ENCODE peak calls at places on chromosomes 5 and 9, in six cellular contexts. One of them, this sample, is unnamed.

GRCh38 chr9:124041817-124042116 is 30.2 kb downstream of the LHX2 start:
- DNase-seq in A549: no peak
- DNase-seq in SK-N-SH: peak
- DNase-seq in HCT116: no peak
- DNase-seq in Panc1: no peak
- DNase-seq in HepG2: no peak
- DNase-seq in this sample: no peak

GRCh38 chr5:140083650-140084049 is 30.3 kb upstream of the PURA start:
- DNase-seq in SK-N-SH: no peak
- DNase-seq in Panc1: no peak
- DNase-seq in HepG2: no peak
- DNase-seq in A549: no peak
- DNase-seq in HCT116: no peak
- DNase-seq in this sample: no peak

GRCh38 chr5:178940569-178941360 is at the start of gene ZNF454:
- DNase-seq in Panc1: no peak
- DNase-seq in A549: no peak
- DNase-seq in HepG2: no peak
- DNase-seq in SK-N-SH: peak
- DNase-seq in HCT116: no peak
- DNase-seq in this sample: no peak

GRCh38 chr5:69029292-69029691 is 64.5 kb upstream of the SLC30A5 start:
- DNase-seq in HCT116: no peak
- DNase-seq in HepG2: no peak
- DNase-seq in A549: no peak
- DNase-seq in SK-N-SH: no peak
- DNase-seq in Panc1: no peak
- DNase-seq in this sample: no peak

GRCh38 chr5:68088302-68088701 is 127.3 kb upstream of the PIK3R1 start:
- DNase-seq in HCT116: no peak
- DNase-seq in A549: no peak
- DNase-seq in HepG2: no peak
- DNase-seq in SK-N-SH: no peak
- DNase-seq in Panc1: no peak
- DNase-seq in this sample: no peak

GRCh38 chr9:12812710-12813109 is 37.9 kb downstream of the LURAP1L start:
- DNase-seq in HCT116: no peak
- DNase-seq in HepG2: no peak
- DNase-seq in SK-N-SH: no peak
- DNase-seq in Panc1: no peak
- DNase-seq in A549: no peak
- DNase-seq in this sample: no peak

GRCh38 chr5:39570418-39571027 is 145.7 kb upstream of the DAB2 start:
- DNase-seq in HepG2: peak
- DNase-seq in Panc1: peak
- DNase-seq in SK-N-SH: peak
- DNase-seq in A549: peak
- DNase-seq in HCT116: peak
- DNase-seq in this sample: no peak

GRCh38 chr9:70962761-70963445 is 158.5 kb downstream of the TRPM3 start:
- DNase-seq in HepG2: no peak
- DNase-seq in Panc1: no peak
- DNase-seq in A549: no peak
- DNase-seq in HCT116: no peak
- DNase-seq in SK-N-SH: no peak
- DNase-seq in this sample: no peak

GRCh38 chr5:122605236-122605635 is 169.6 kb upstream of the SNX2 start:
- DNase-seq in Panc1: no peak
- DNase-seq in A549: no peak
- DNase-seq in HepG2: no peak
- DNase-seq in HCT116: no peak
- DNase-seq in SK-N-SH: no peak
- DNase-seq in this sample: no peak

GRCh38 chr5:82244151-82244550 is 34.0 kb downstream of the RPS23 start:
- DNase-seq in Panc1: no peak
- DNase-seq in HepG2: no peak
- DNase-seq in HCT116: no peak
- DNase-seq in A549: no peak
- DNase-seq in SK-N-SH: no peak
- DNase-seq in this sample: no peak

GRCh38 chr5:320524-321232 is 836 bp upstream of the AHRR start:
- DNase-seq in A549: no peak
- DNase-seq in HCT116: no peak
- DNase-seq in Panc1: no peak
- DNase-seq in SK-N-SH: peak
- DNase-seq in HepG2: no peak
- DNase-seq in this sample: no peak

GRCh38 chr9:135037521-135038250 is 49.8 kb upstream of the OLFM1 start:
- DNase-seq in HCT116: no peak
- DNase-seq in HepG2: no peak
- DNase-seq in Panc1: no peak
- DNase-seq in A549: no peak
- DNase-seq in SK-N-SH: no peak
- DNase-seq in this sample: no peak

GRCh38 chr5:147688965-147689364 is 93.6 kb downstream of the JAKMIP2 start:
- DNase-seq in Panc1: no peak
- DNase-seq in HCT116: no peak
- DNase-seq in A549: no peak
- DNase-seq in HepG2: no peak
- DNase-seq in SK-N-SH: no peak
- DNase-seq in this sample: no peak

GRCh38 chr5:55187370-55187769 is 14.4 kb upstream of the CDC20B start:
- DNase-seq in HCT116: peak
- DNase-seq in HepG2: no peak
- DNase-seq in A549: peak
- DNase-seq in Panc1: no peak
- DNase-seq in SK-N-SH: no peak
- DNase-seq in this sample: no peak

GRCh38 chr9:2570615-2571479 is 50.7 kb upstream of the VLDLR start:
- DNase-seq in HepG2: peak
- DNase-seq in SK-N-SH: peak
- DNase-seq in HCT116: peak
- DNase-seq in Panc1: no peak
- DNase-seq in A549: peak
- DNase-seq in this sample: peak

GRCh38 chr9:37914154-37914551 is 10.2 kb upstream of the SLC25A51 start:
- DNase-seq in SK-N-SH: no peak
- DNase-seq in Panc1: no peak
- DNase-seq in HepG2: no peak
- DNase-seq in HCT116: no peak
- DNase-seq in A549: no peak
- DNase-seq in this sample: no peak

GRCh38 chr9:125906893-125907292 is 159.7 kb downstream of the PBX3 start:
- DNase-seq in SK-N-SH: no peak
- DNase-seq in Panc1: no peak
- DNase-seq in A549: no peak
- DNase-seq in HepG2: no peak
- DNase-seq in HCT116: no peak
- DNase-seq in this sample: no peak

GRCh38 chr5:16978296-16978695 is 42.2 kb upstream of the MYO10 start:
- DNase-seq in HCT116: no peak
- DNase-seq in HepG2: no peak
- DNase-seq in SK-N-SH: no peak
- DNase-seq in A549: no peak
- DNase-seq in Panc1: no peak
- DNase-seq in this sample: no peak

GRCh38 chr5:170557314-170557713 is 53.5 kb downstream of the KCNIP1 start:
- DNase-seq in SK-N-SH: no peak
- DNase-seq in A549: no peak
- DNase-seq in HCT116: no peak
- DNase-seq in HepG2: no peak
- DNase-seq in Panc1: no peak
- DNase-seq in this sample: no peak

GRCh38 chr5:91018712-91019371 is 364.3 kb downstream of the ARRDC3 start:
- DNase-seq in SK-N-SH: no peak
- DNase-seq in A549: no peak
- DNase-seq in Panc1: no peak
- DNase-seq in HCT116: no peak
- DNase-seq in HepG2: no peak
- DNase-seq in this sample: no peak

GRCh38 chr9:97487107-97487506 is 14.4 kb upstream of the TMOD1 start:
- DNase-seq in HCT116: no peak
- DNase-seq in A549: peak
- DNase-seq in HepG2: peak
- DNase-seq in SK-N-SH: no peak
- DNase-seq in Panc1: no peak
- DNase-seq in this sample: no peak

GRCh38 chr5:126995689-126996088 is 34.7 kb downstream of the MARCHF3 start:
- DNase-seq in Panc1: no peak
- DNase-seq in SK-N-SH: no peak
- DNase-seq in A549: no peak
- DNase-seq in HepG2: no peak
- DNase-seq in HCT116: no peak
- DNase-seq in this sample: no peak

GRCh38 chr5:126995039-126995438 is 35.3 kb downstream of the MARCHF3 start:
- DNase-seq in SK-N-SH: no peak
- DNase-seq in A549: no peak
- DNase-seq in HepG2: no peak
- DNase-seq in HCT116: no peak
- DNase-seq in Panc1: no peak
- DNase-seq in this sample: no peak

GRCh38 chr5:126998895-126999570 is 31.3 kb downstream of the MARCHF3 start:
- DNase-seq in SK-N-SH: no peak
- DNase-seq in HCT116: no peak
- DNase-seq in Panc1: no peak
- DNase-seq in A549: no peak
- DNase-seq in HepG2: no peak
- DNase-seq in this sample: no peak

GRCh38 chr5:127001621-127002296 is 28.6 kb downstream of the MARCHF3 start:
- DNase-seq in HCT116: no peak
- DNase-seq in Panc1: no peak
- DNase-seq in HepG2: no peak
- DNase-seq in A549: peak
- DNase-seq in SK-N-SH: no peak
- DNase-seq in this sample: no peak

GRCh38 chr5:126998201-126998631 is 32.1 kb downstream of the MARCHF3 start:
- DNase-seq in A549: no peak
- DNase-seq in Panc1: no peak
- DNase-seq in HCT116: no peak
- DNase-seq in SK-N-SH: no peak
- DNase-seq in HepG2: no peak
- DNase-seq in this sample: no peak
- TF ChIP-seq REST in A549: no peak
- TF ChIP-seq REST in Panc1: no peak
- TF ChIP-seq REST in HCT116: no peak
- TF ChIP-seq REST in SK-N-SH: no peak
- TF ChIP-seq REST in HepG2: no peak
- TF ChIP-seq REST in this sample: no peak

GRCh38 chr5:103394676-103395075 is 136.1 kb downstream of the MACIR start:
- DNase-seq in HCT116: no peak
- DNase-seq in HepG2: no peak
- DNase-seq in A549: no peak
- DNase-seq in SK-N-SH: no peak
- DNase-seq in Panc1: no peak
- DNase-seq in this sample: no peak
- H3K4me3 ChIP-seq in HCT116: no peak
- H3K4me3 ChIP-seq in HepG2: no peak
- H3K4me3 ChIP-seq in A549: no peak
- H3K4me3 ChIP-seq in SK-N-SH: no peak
- H3K4me3 ChIP-seq in Panc1: no peak
- H3K4me3 ChIP-seq in this sample: no peak

GRCh38 chr5:86983208-86983607 is 284.5 kb upstream of the RASA1 start:
- DNase-seq in A549: no peak
- DNase-seq in HCT116: no peak
- DNase-seq in Panc1: no peak
- DNase-seq in SK-N-SH: no peak
- DNase-seq in HepG2: no peak
- DNase-seq in this sample: no peak

GRCh38 chr5:86981898-86982297 is 285.8 kb upstream of the RASA1 start:
- DNase-seq in HCT116: no peak
- DNase-seq in A549: no peak
- DNase-seq in SK-N-SH: no peak
- DNase-seq in HepG2: no peak
- DNase-seq in Panc1: no peak
- DNase-seq in this sample: no peak

GRCh38 chr5:86977185-86977584 is 290.5 kb upstream of the RASA1 start:
- DNase-seq in HepG2: no peak
- DNase-seq in HCT116: no peak
- DNase-seq in SK-N-SH: no peak
- DNase-seq in A549: no peak
- DNase-seq in Panc1: no peak
- DNase-seq in this sample: no peak

GRCh38 chr5:86977808-86978207 is 289.9 kb upstream of the RASA1 start:
- DNase-seq in SK-N-SH: no peak
- DNase-seq in A549: no peak
- DNase-seq in HepG2: no peak
- DNase-seq in Panc1: no peak
- DNase-seq in HCT116: no peak
- DNase-seq in this sample: no peak

GRCh38 chr5:86979801-86980510 is 287.7 kb upstream of the RASA1 start:
- DNase-seq in Panc1: peak
- DNase-seq in A549: peak
- DNase-seq in HepG2: peak
- DNase-seq in HCT116: peak
- DNase-seq in SK-N-SH: no peak
- DNase-seq in this sample: peak
- TF ChIP-seq REST in Panc1: no peak
- TF ChIP-seq REST in A549: no peak
- TF ChIP-seq REST in HepG2: no peak
- TF ChIP-seq REST in HCT116: no peak
- TF ChIP-seq REST in SK-N-SH: no peak
- TF ChIP-seq REST in this sample: no peak

GRCh38 chr5:177428574-177429217 is 2.2 kb downstream of the GRK6 start:
- DNase-seq in Panc1: no peak
- DNase-seq in HCT116: no peak
- DNase-seq in A549: no peak
- DNase-seq in HepG2: no peak
- DNase-seq in SK-N-SH: no peak
- DNase-seq in this sample: peak
- H3K4me3 ChIP-seq in Panc1: no peak
- H3K4me3 ChIP-seq in HCT116: no peak
- H3K4me3 ChIP-seq in A549: no peak
- H3K4me3 ChIP-seq in HepG2: no peak
- H3K4me3 ChIP-seq in SK-N-SH: no peak
- H3K4me3 ChIP-seq in this sample: peak

GRCh38 chr9:73173526-73174411 is 22.1 kb downstream of the ANXA1 start:
- DNase-seq in HCT116: no peak
- DNase-seq in HepG2: no peak
- DNase-seq in Panc1: no peak
- DNase-seq in A549: peak
- DNase-seq in SK-N-SH: no peak
- DNase-seq in this sample: no peak
- TF ChIP-seq REST in HCT116: no peak
- TF ChIP-seq REST in HepG2: no peak
- TF ChIP-seq REST in Panc1: no peak
- TF ChIP-seq REST in A549: no peak
- TF ChIP-seq REST in SK-N-SH: no peak
- TF ChIP-seq REST in this sample: no peak

DNA sequence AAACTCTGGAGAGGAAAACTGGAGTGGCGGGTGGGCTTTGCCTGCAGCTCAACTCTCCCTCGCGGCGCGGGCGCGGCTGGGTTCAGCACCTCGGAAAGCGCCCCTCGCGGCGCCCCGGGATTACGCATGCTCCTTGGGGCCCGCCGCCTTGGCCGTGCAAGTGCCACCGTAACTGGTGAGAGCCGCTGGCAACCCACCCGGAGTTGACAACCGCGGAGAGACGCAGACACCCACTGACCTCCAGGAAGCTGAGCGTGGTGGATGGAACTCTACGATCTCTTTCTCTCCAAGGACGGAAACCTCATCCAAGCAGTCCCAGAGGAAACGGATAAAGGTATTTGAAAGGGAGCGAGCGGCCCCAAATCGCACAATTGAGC is 194 bp upstream of the RXFP3 start:
- DNase-seq in A549: peak
- DNase-seq in HepG2: no peak
- DNase-seq in Panc1: no peak
- DNase-seq in HCT116: no peak
- DNase-seq in SK-N-SH: peak
- DNase-seq in this sample: no peak
- H3K4me3 ChIP-seq in A549: no peak
- H3K4me3 ChIP-seq in HepG2: no peak
- H3K4me3 ChIP-seq in Panc1: no peak
- H3K4me3 ChIP-seq in HCT116: no peak
- H3K4me3 ChIP-seq in SK-N-SH: peak
- H3K4me3 ChIP-seq in this sample: no peak

This sample was measured in HL-60.